ENCODE peak calls at places on chromosomes 2 and 18, in seven cellular contexts. K is HTR-8/SVneo, R is NCI-H1092 treated with DMSO at 0.1 percent for 48 hours, W is iris pigment epithelial cell, C is kidney epithelial cell, E is progenitor cell of endocrine pancreas, Q is NCI-H1694. L is an unnamed sample.

GRCh38 chr2:172106128-172106961 is 3.6 kb upstream of the DLX2 start:
- DNase-seq in R (peak), E (no peak), Q (no peak), C (no peak), K (peak), W (no peak), L (peak)

GRCh38 chr2:46666044-46666662 is 186.8 kb downstream of the TMEM247 start:
- DNase-seq in C (no peak), K (no peak), R (no peak), W (no peak), Q (no peak), E (no peak), L (no peak)

GRCh38 chr2:231146656-231147055 is 21.8 kb upstream of the HTR2B start:
- DNase-seq in W (no peak), K (no peak), E (no peak), Q (no peak), C (no peak), R (no peak), L (no peak)

GRCh38 chr2:67338601-67339233 is 58.4 kb upstream of the ETAA1 start:
- DNase-seq in R (no peak), K (no peak), Q (no peak), C (no peak), W (no peak), E (no peak), L (no peak)

GRCh38 chr2:36578343-36579296 is 19.3 kb downstream of the FEZ2 start:
- DNase-seq in W (no peak), Q (no peak), E (no peak), R (no peak), C (no peak), K (no peak), L (no peak)

GRCh38 chr2:223762853-223763252 is 74.5 kb downstream of the AP1S3 start:
- DNase-seq in W (peak), C (no peak), K (no peak), Q (no peak), R (no peak), E (no peak), L (no peak)

GRCh38 chr18:49967171-49967570 is 153.8 kb upstream of the ACAA2 start:
- DNase-seq in W (no peak), K (no peak), R (no peak), Q (no peak), E (no peak), C (peak), L (peak)

GRCh38 chr2:96762529-96763253 is 2.0 kb downstream of the CNNM4 start:
- DNase-seq in W (no peak), K (no peak), E (no peak), R (no peak), C (no peak), Q (no peak), L (no peak)

GRCh38 chr2:97950329-97951154 is 45.2 kb downstream of the TMEM131 start:
- DNase-seq in R (no peak), W (peak), Q (no peak), K (peak), C (peak), E (no peak), L (peak)

GRCh38 chr18:741931-742512 is 29.6 kb upstream of the ENOSF1 start:
- DNase-seq in K (peak), E (no peak), Q (peak), R (peak), C (no peak), W (peak), L (peak)

GRCh38 chr18:6271585-6271984 is 143.1 kb downstream of the L3MBTL4 start:
- DNase-seq in C (no peak), Q (no peak), R (no peak), E (no peak), W (no peak), K (no peak), L (no peak)

GRCh38 chr18:75154259-75154658 is 54.7 kb downstream of the PTGR3 start:
- DNase-seq in E (no peak), W (no peak), R (no peak), C (no peak), K (no peak), Q (no peak), L (no peak)

GRCh38 chr18:71022389-71022788 is 733.5 kb downstream of the SOCS6 start:
- DNase-seq in Q (no peak), R (no peak), C (no peak), E (no peak), W (no peak), K (no peak), L (no peak)

GRCh38 chr18:435940-436339 is 64.6 kb downstream of the COLEC12 start:
- DNase-seq in Q (no peak), C (peak), E (no peak), R (no peak), K (no peak), W (peak), L (peak)

GRCh38 chr18:78242307-78242643 is 737.3 kb upstream of the SALL3 start:
- DNase-seq in K (no peak), C (no peak), E (no peak), R (no peak), Q (no peak), W (peak), L (no peak)

GRCh38 chr2:27013738-27014137 is 19.0 kb upstream of the TMEM214 start:
- DNase-seq in W (no peak), E (no peak), C (no peak), K (no peak), Q (no peak), R (no peak), L (no peak)

GRCh38 chr2:98900721-98901120 is 35.3 kb downstream of the CRACDL start:
- DNase-seq in E (no peak), W (no peak), K (no peak), C (no peak), Q (no peak), R (no peak), L (no peak)

GRCh38 chr2:9310827-9311226 is 104.2 kb downstream of the ASAP2 start:
- DNase-seq in R (no peak), E (no peak), W (no peak), Q (no peak), K (peak), C (no peak), L (peak)

GRCh38 chr2:130368786-130369185 is 12.9 kb downstream of the PTPN18 start:
- DNase-seq in R (no peak), W (no peak), Q (no peak), K (no peak), C (no peak), E (no peak), L (no peak)

GRCh38 chr2:236120006-236120740 is 48.0 kb downstream of the GBX2 start:
- DNase-seq in C (no peak), Q (no peak), R (peak), W (no peak), E (no peak), K (no peak), L (no peak)

GRCh38 chr2:73004466-73004865 is 67.0 kb downstream of the SFXN5 start:
- DNase-seq in Q (no peak), E (no peak), C (no peak), K (no peak), W (no peak), R (no peak), L (no peak)

GRCh38 chr2:60317831-60318230 is 235.6 kb downstream of the BCL11A start:
- DNase-seq in W (no peak), C (no peak), R (no peak), K (no peak), Q (no peak), E (no peak), L (no peak)

L was measured in ACHN.